ENCODE peak calls at places on chromosomes 12 and 14, in seven cellular contexts. N is nephron progenitor cell, M is progenitor cell of endocrine pancreas, F is lower leg skin, Q is GM10248, U is HFFc6, W is cardiac fibroblast. I is an unnamed sample.

GRCh38 chr14:71206766-71207371 is 299.6 kb downstream of the PCNX1 start:
- DNase-seq in N (no peak), M (no peak), F (peak), Q (no peak), U (peak), W (peak), I (no peak)

GRCh38 chr12:53465679-53466078 is 13.8 kb downstream of the PCBP2 start:
- DNase-seq in N (no peak), M (no peak), F (no peak), Q (no peak), U (no peak), W (no peak), I (no peak)

GRCh38 chr14:104429291-104429861 is 150.2 kb upstream of the C14orf180 start:
- DNase-seq in N (no peak), M (no peak), F (peak), Q (no peak), U (no peak), W (no peak), I (no peak)

GRCh38 chr12:107515446-107515958 is 170.1 kb upstream of the PWP1 start:
- DNase-seq in N (no peak), M (no peak), F (peak), Q (no peak), U (peak), W (peak), I (no peak)

GRCh38 chr12:713281-713875 is 39.0 kb upstream of the WNK1 start:
- DNase-seq in N (no peak), M (no peak), F (no peak), Q (no peak), U (no peak), W (no peak), I (no peak)

GRCh38 chr12:111455448-111456320 is 50.0 kb downstream of the SH2B3 start:
- DNase-seq in N (no peak), M (no peak), F (peak), Q (no peak), U (peak), W (peak), I (no peak)

GRCh38 chr12:25615119-25615518 is 62.0 kb upstream of the LMNTD1 start:
- DNase-seq in N (no peak), M (no peak), F (no peak), Q (no peak), U (peak), W (peak), I (no peak)

GRCh38 chr12:58640314-58640713 is 280.0 kb downstream of the LRIG3 start:
- DNase-seq in N (no peak), M (no peak), F (no peak), Q (no peak), U (no peak), W (no peak), I (no peak)

GRCh38 chr12:6207254-6207942 is 7.2 kb downstream of the CD9 start:
- DNase-seq in N (no peak), M (no peak), F (no peak), Q (no peak), U (no peak), W (no peak), I (no peak)

GRCh38 chr12:111886662-111887545 is 44.9 kb downstream of the MAPKAPK5 start:
- DNase-seq in N (no peak), M (no peak), F (no peak), Q (no peak), U (no peak), W (no peak), I (no peak)

GRCh38 chr12:129119537-129119936 is 266.3 kb downstream of the GLT1D1 start:
- DNase-seq in N (peak), M (peak), F (peak), Q (no peak), U (no peak), W (no peak), I (no peak)

GRCh38 chr12:47311011-47311410 is 231.3 kb upstream of the AMIGO2 start:
- DNase-seq in N (no peak), M (no peak), F (no peak), Q (no peak), U (no peak), W (no peak), I (no peak)

GRCh38 chr12:111034148-111034910 is 114.0 kb upstream of the MYL2 start:
- DNase-seq in N (peak), M (peak), F (no peak), Q (no peak), U (no peak), W (no peak), I (no peak)

GRCh38 chr14:37709419-37710195 is 114.2 kb downstream of the TTC6 start:
- DNase-seq in N (no peak), M (no peak), F (no peak), Q (no peak), U (peak), W (peak), I (no peak)

GRCh38 chr14:42013560-42013959 is 406.9 kb downstream of the LRFN5 start:
- DNase-seq in N (no peak), M (no peak), F (no peak), Q (no peak), U (no peak), W (no peak), I (no peak)

GRCh38 chr12:116969615-116970575 is 59.1 kb downstream of the FBXW8 start:
- DNase-seq in N (no peak), M (no peak), F (no peak), Q (no peak), U (no peak), W (peak), I (no peak)

GRCh38 chr14:32693114-32693513 is 245.6 kb upstream of the NPAS3 start:
- DNase-seq in N (no peak), M (no peak), F (no peak), Q (no peak), U (no peak), W (peak), I (no peak)

DNA sequence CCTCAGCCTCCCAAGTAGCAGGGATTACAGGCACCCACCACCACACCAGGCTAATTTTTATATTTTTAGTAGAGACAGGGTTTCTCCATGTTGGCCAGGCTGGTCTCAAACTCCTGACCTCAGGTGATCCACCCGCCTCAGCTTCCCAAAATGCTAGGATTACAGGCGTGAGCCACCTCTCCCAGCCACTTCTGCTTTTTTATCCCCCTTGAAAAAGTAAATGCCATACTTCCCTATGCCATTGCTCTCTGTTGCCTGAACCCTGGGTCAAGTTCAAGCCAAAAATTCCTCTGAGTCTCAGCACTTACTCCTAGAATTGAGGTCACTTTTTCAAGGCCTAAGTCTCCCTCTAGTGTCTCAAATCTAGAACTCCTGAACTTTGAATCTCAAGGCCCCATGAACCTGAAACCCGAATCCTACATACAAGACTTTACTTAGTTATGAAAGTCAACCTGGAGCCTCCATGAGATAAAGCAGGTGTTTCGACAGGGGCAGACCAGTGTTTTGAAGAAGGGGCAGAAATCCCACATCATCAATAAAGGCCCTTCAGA is 1.4 kb upstream of the APOBEC1 start:
- DNase-seq in N (no peak), M (no peak), F (no peak), Q (peak), U (peak), W (no peak), I (no peak)
- TF ChIP-seq CTCF in N (peak), M (peak), F (no peak), Q (no peak), U (peak), W (no peak), I (no peak)

GRCh38 chr14:28305938-28306337 is 460.6 kb upstream of the FOXG1 start:
- DNase-seq in N (no peak), M (no peak), F (no peak), Q (no peak), U (no peak), W (no peak), I (no peak)
- TF ChIP-seq CTCF in N (no peak), M (no peak), F (no peak), Q (no peak), U (no peak), W (no peak), I (no peak)

GRCh38 chr14:101561145-101561896 is at the start of gene DIO3:
- DNase-seq in N (peak), M (peak), F (no peak), Q (no peak), U (no peak), W (peak), I (no peak)

GRCh38 chr14:101558739-101559240 is 2.5 kb upstream of the DIO3 start:
- DNase-seq in N (no peak), M (no peak), F (no peak), Q (no peak), U (no peak), W (no peak), I (no peak)

GRCh38 chr14:101559250-101559623 is 2.1 kb upstream of the DIO3 start:
- DNase-seq in N (no peak), M (no peak), F (no peak), Q (no peak), U (no peak), W (no peak), I (no peak)

GRCh38 chr14:101560534-101561113 is 671 bp upstream of the DIO3 start:
- DNase-seq in N (no peak), M (no peak), F (no peak), Q (no peak), U (no peak), W (no peak), I (no peak)

DNA sequence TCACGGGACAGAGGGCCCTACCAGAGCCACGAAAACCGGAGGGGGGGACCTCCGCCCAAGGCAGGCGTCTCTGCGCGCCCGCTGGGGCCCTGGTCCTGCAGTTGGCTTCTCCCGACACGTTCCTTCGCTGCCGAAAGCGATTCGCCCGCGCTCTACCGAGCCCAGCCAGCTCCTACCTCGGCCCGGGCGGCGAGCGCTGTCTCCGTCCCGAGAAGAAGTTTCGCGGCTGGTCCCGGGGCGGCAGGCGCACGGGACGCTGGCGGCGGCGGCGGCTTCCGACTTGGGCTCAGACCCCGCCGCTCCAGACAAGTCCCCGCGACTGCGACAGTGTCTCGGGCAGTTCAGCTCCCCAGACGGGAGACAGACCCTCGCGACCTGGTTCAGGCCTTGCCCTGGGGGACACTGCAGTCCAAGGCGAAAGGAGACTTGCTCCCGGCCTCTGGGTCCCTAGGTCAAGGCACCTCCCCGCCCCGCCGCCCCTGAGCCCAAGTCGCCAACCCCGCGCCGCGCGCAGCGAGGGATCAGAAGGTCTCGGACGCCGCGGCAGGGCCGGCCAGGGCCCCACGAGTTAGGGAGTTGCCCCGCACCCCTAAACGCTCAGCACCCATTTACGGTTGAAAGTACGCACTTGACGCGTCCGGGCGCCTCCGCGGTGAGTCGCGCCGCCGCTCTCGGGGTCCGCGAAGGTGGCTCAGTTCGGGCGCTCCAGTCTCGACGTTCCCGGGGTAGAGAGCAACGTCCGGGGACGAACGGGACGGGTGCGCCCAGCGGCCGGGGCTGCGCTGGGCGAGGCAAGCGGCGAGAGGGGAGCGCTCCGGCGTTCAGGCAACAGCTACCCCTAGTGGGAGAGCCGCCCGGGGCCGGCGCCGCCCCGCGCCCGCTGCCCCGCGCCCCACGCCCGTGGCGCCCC is 1.4 kb upstream of the DIO3 start:
- DNase-seq in N (peak), M (peak), F (no peak), Q (no peak), U (no peak), W (peak), I (no peak)
- TF ChIP-seq CTCF in N (no peak), M (peak), F (no peak), Q (no peak), U (no peak), W (no peak), I (no peak)

GRCh38 chr12:120901818-120902217 is 2.3 kb downstream of the SPPL3 start:
- DNase-seq in N (no peak), M (no peak), F (no peak), Q (peak), U (no peak), W (no peak), I (no peak)

GRCh38 chr12:120903382-120903817 is 758 bp downstream of the SPPL3 start:
- DNase-seq in N (peak), M (peak), F (peak), Q (peak), U (peak), W (peak), I (peak)

GRCh38 chr12:120905856-120906384 is 1.8 kb upstream of the SPPL3 start:
- DNase-seq in N (no peak), M (no peak), F (no peak), Q (no peak), U (no peak), W (no peak), I (no peak)

GRCh38 chr12:120902846-120903381 is 1.2 kb downstream of the SPPL3 start:
- DNase-seq in N (peak), M (no peak), F (no peak), Q (no peak), U (no peak), W (no peak), I (no peak)

GRCh38 chr12:120903818-120904773 is at the start of gene SPPL3:
- DNase-seq in N (peak), M (peak), F (peak), Q (peak), U (peak), W (peak), I (peak)
- TF ChIP-seq CTCF in N (no peak), M (no peak), F (no peak), Q (peak), U (no peak), W (no peak), I (no peak)

DNA sequence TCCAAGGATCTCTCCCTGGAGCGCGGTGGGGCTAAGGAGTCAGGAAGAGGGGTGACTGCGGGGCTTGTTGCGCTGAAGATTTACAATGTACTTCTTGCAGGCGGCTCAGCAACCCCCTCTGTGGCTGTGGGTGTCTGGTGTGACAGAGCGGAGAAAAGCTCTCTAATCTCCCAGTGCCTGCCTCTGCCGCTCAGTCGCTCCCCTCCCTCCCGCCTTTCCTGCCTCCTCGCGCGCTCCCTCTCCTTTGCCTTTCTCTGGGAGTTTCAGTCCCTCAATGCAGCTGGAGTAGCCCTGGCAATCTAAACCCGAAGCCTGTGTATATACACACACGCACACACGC is 799 bp upstream of the TRHDE start:
- DNase-seq in N (peak), M (peak), F (peak), Q (no peak), U (peak), W (peak), I (no peak)
- TF ChIP-seq CTCF in N (no peak), M (peak), F (no peak), Q (no peak), U (no peak), W (no peak), I (no peak)

GRCh38 chr14:99794156-99794780 is 1.1 kb downstream of the EML1 start:
- DNase-seq in N (no peak), M (no peak), F (no peak), Q (no peak), U (no peak), W (no peak), I (no peak)

GRCh38 chr14:99792551-99793212 is 531 bp upstream of the EML1 start:
- DNase-seq in N (no peak), M (no peak), F (peak), Q (no peak), U (no peak), W (peak), I (no peak)

GRCh38 chr14:99791476-99792283 is 1.5 kb upstream of the EML1 start:
- DNase-seq in N (no peak), M (no peak), F (peak), Q (no peak), U (no peak), W (peak), I (no peak)

GRCh38 chr14:99795046-99795445 is 1.8 kb downstream of the EML1 start:
- DNase-seq in N (no peak), M (no peak), F (no peak), Q (no peak), U (no peak), W (no peak), I (no peak)

DNA sequence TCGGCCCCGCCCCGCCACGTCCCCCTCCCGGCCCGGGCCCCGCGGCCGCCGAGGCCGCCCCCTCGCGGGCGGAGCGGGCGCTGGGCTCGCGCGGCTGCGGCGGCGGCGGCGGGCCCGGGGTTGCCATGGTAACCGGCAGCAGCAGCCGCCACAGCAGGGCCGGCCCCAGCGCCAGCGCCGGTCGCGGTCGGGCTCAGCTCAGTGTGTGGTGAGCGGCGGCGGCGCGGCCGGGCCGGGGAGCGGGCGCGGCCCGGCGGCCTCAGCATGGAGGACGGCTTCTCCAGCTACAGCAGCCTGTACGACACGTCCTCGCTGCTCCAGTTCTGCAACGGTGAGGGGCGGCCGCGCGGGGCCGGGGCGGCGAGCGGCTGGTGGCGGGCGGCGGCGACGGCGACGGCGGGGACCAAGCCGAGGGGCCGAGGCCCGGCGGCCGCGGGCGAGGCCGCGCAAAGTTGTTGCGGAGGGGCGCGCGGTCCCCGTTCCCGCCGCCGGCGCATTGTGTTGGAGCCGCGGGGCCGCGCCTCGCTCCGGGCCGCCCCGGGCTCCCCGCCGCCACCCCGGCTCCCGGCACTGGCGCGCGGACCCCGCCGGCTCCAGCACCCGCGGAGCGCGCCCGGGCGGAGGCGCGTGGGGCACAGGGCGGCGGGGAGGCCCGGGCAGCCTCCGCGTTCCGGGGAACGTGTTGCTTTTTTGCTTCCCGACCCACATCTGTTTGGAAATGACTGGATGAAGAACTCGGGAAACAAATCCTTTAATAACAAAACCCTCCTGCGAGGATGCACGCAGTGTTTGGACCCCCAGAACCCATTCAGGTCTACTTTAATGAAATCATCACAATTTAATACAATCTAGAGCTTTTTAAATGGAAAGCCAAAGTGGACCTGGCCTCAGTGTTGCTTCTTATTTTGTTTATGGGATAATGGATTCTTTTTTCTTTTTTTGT is at the start of gene EML1:
- DNase-seq in N (peak), M (peak), F (peak), Q (peak), U (peak), W (peak), I (peak)
- TF ChIP-seq CTCF in N (no peak), M (no peak), F (no peak), Q (peak), U (no peak), W (no peak), I (no peak)